ENCODE peak calls at places on chromosomes 12 and 14, in five cellular contexts. T is effector CD8-positive, alpha-beta T cell; N is sigmoid colon; Z is activated CD4-positive, alpha-beta memory T cell treated with anti-CD3 and anti-CD28 coated beads, Interleukin-2, amount 10 ng/mL, durations not matched to agents 7 days and 5 days; P is DMS153. L is an unnamed sample.

GRCh38 chr12:111010061-111010460 is 89.7 kb upstream of the MYL2 start:
- DNase-seq in N (no peak), Z (no peak), T (no peak), P (no peak), L (no peak)

GRCh38 chr12:13223176-13223806 is 26.8 kb downstream of the EMP1 start:
- DNase-seq in T (no peak), P (no peak), Z (no peak), N (no peak), L (no peak)

GRCh38 chr12:121030576-121031212 is 8.4 kb downstream of the OASL start:
- DNase-seq in T (no peak), P (no peak), N (no peak), Z (no peak), L (no peak)

GRCh38 chr12:30548203-30548602 is 147.5 kb downstream of the IPO8 start:
- DNase-seq in T (no peak), Z (no peak), N (no peak), P (no peak), L (no peak)

GRCh38 chr12:1595690-1596347 is 1.4 kb upstream of the FBXL14 start:
- DNase-seq in Z (no peak), N (no peak), T (no peak), P (no peak), L (no peak)

GRCh38 chr14:103121161-103121845 is 2.0 kb upstream of the TNFAIP2 start:
- DNase-seq in T (no peak), P (no peak), N (peak; percentile 91), Z (no peak), L (no peak)

GRCh38 chr12:110340706-110341105 is 59.7 kb downstream of the ATP2A2 start:
- DNase-seq in P (no peak), Z (no peak), N (no peak), T (no peak), L (no peak)

GRCh38 chr12:7498832-7499231 is 4.7 kb downstream of the CD163 start:
- DNase-seq in T (no peak), Z (no peak), N (no peak), P (no peak), L (no peak)

GRCh38 chr12:54723653-54724256 is 75.6 kb upstream of the DCD start:
- DNase-seq in T (no peak), Z (peak; percentile 42), N (no peak), P (no peak), L (no peak)

GRCh38 chr12:19316420-19316819 is 122.9 kb upstream of the AEBP2 start:
- DNase-seq in N (no peak), T (no peak), Z (no peak), P (no peak), L (no peak)

GRCh38 chr12:65504417-65504816 is 225.9 kb downstream of the MSRB3 start:
- DNase-seq in T (no peak), P (no peak), N (no peak), Z (no peak), L (no peak)

GRCh38 chr12:130683080-130683479 is 33.0 kb downstream of the RIMBP2 start:
- DNase-seq in Z (no peak), T (no peak), P (no peak), N (no peak), L (no peak)

GRCh38 chr14:100241279-100241678 is 2.3 kb downstream of the YY1 start:
- DNase-seq in P (no peak), T (no peak), N (no peak), Z (no peak), L (no peak)

GRCh38 chr14:20468773-20469241 is 399 bp upstream of the PNP start:
- DNase-seq in T (no peak), N (no peak), Z (no peak), P (no peak), L (no peak)

GRCh38 chr12:118136559-118137003 is 657 bp downstream of the PEBP1 start:
- DNase-seq in N (peak; percentile 75), T (no peak), P (no peak), Z (peak; percentile 28), L (peak; percentile 11)

GRCh38 chr12:117875652-117876491 is 92.9 kb downstream of the KSR2 start:
- DNase-seq in P (peak; percentile 62), Z (peak; percentile 23), T (no peak), N (no peak), L (no peak)